ENCODE peak calls at places on chromosome 14, in ten cellular contexts. S is colonic mucosa; G is T-helper 9 cell; L is GM23338; R is stimulated activated CD4-positive, alpha-beta T cell treated with anti-CD3 and anti-CD28 coated beads, Interleukin-1b, Interleukin-23, amount 100 ng/mL, for 1 hour; T is effector memory CD4-positive, alpha-beta T cell; K is endodermal cell; Z is occipital lobe; J is HS-27A; D is AG20443. A is an unnamed sample.

GRCh38 chr14:75293920-75294648 is 15.5 kb downstream of the FOS start:
- DNase-seq in S (peak), G (peak), L (peak), R (peak), T (peak), K (peak), Z (peak), J (no peak), D (peak), A (peak)

GRCh38 chr14:99522934-99523660 is 41.9 kb downstream of the CCNK start:
- DNase-seq in S (no peak), G (no peak), L (no peak), R (no peak), T (no peak), K (peak), Z (no peak), J (no peak), D (no peak), A (no peak)

GRCh38 chr14:101903111-101903561 is 61.2 kb upstream of the DYNC1H1 start:
- DNase-seq in S (no peak), G (no peak), L (no peak), R (no peak), T (no peak), K (no peak), Z (peak), J (no peak), D (no peak), A (no peak)

GRCh38 chr14:24463806-24464785 is 21.5 kb upstream of the SDR39U1 start:
- DNase-seq in S (no peak), G (no peak), L (no peak), R (no peak), T (no peak), K (no peak), Z (no peak), J (no peak), D (no peak), A (no peak)

GRCh38 chr14:90193925-90194324 is 62.4 kb upstream of the PSMC1 start:
- DNase-seq in S (peak), G (no peak), L (peak), R (no peak), T (no peak), K (peak), Z (no peak), J (no peak), D (no peak), A (no peak)

GRCh38 chr14:78135450-78135891 is 34.7 kb upstream of the NRXN3 start:
- DNase-seq in S (no peak), G (no peak), L (no peak), R (no peak), T (no peak), K (no peak), Z (no peak), J (no peak), D (no peak), A (no peak)

GRCh38 chr14:21087294-21088091 is 11.0 kb downstream of the ZNF219 start:
- DNase-seq in S (no peak), G (peak), L (peak), R (peak), T (peak), K (peak), Z (peak), J (no peak), D (peak), A (no peak)

GRCh38 chr14:45902241-45902640 is 649.2 kb upstream of the MIS18BP1 start:
- DNase-seq in S (no peak), G (no peak), L (no peak), R (no peak), T (no peak), K (no peak), Z (no peak), J (no peak), D (no peak), A (no peak)

A was measured in GOT3.